ENCODE peak calls at places on chromosomes 11 and 22, in ten cellular contexts. J is neural progenitor cell, Q is suprapubic skin, B is left ventricle myocardium inferior, E is mammary epithelial cell, G is AG04449, I is left lung, D is GM06990, Y is A673, N is PC-3. X is an unnamed sample.
A peak's percentile ranks its signal among the peaks of the same experiment; 100 is the strongest.

GRCh38 chr22:37701121-37701786 is 4.4 kb downstream of the TRIOBP start:
- DNase-seq in I (no peak), G (no peak), E (no peak), N (peak; percentile 18), Q (no peak), B (no peak), D (no peak), J (no peak), Y (no peak), X (no peak)

GRCh38 chr11:68212421-68213134 is 518 bp downstream of the KMT5B start:
- DNase-seq in D (peak; percentile 81), G (no peak), Y (peak; percentile 89), I (peak; percentile 88), Q (peak; percentile 89), N (peak; percentile 80), E (peak; percentile 69), B (peak; percentile 72), J (peak; percentile 94), X (peak; percentile 87)

GRCh38 chr11:110582728-110583432 is 129.4 kb downstream of the ARHGAP20 start:
- DNase-seq in B (no peak), N (no peak), I (no peak), Q (no peak), D (no peak), E (peak; percentile 3), Y (no peak), G (no peak), J (no peak), X (no peak)

GRCh38 chr22:49887074-49887471 is 31.2 kb downstream of the ALG12 start:
- DNase-seq in Y (no peak), D (no peak), J (no peak), N (no peak), B (no peak), E (no peak), Q (no peak), G (no peak), I (no peak), X (no peak)

GRCh38 chr22:48949375-48950149 is 878.1 kb downstream of the BRD1 start:
- DNase-seq in J (no peak), I (no peak), B (no peak), Q (peak; percentile 77), N (no peak), E (no peak), G (no peak), D (no peak), Y (no peak), X (no peak)

GRCh38 chr11:112612283-112612849 is 348.9 kb upstream of the NCAM1 start:
- DNase-seq in G (no peak), I (no peak), B (no peak), J (peak; percentile 65), Y (peak; percentile 57), D (no peak), N (no peak), E (peak; percentile 29), Q (no peak), X (no peak)

GRCh38 chr22:50544078-50544745 is 1.5 kb upstream of the KLHDC7B start:
- DNase-seq in J (peak; percentile 93), D (peak; percentile 89), Y (peak; percentile 83), E (no peak), N (no peak), G (no peak), Q (peak; percentile 87), B (peak; percentile 80), I (peak; percentile 98), X (peak; percentile 78)

GRCh38 chr11:33375688-33376311 is 118.6 kb downstream of the HIPK3 start:
- DNase-seq in J (peak; percentile 75), E (peak; percentile 51), Y (peak; percentile 80), Q (no peak), N (peak; percentile 34), D (peak; percentile 37), B (no peak), I (peak; percentile 55), G (no peak), X (peak; percentile 44)

GRCh38 chr11:117037279-117037951 is 60.8 kb downstream of the SIK3 start:
- DNase-seq in G (no peak), I (no peak), Q (no peak), J (no peak), D (no peak), N (no peak), B (no peak), Y (peak; percentile 69), E (peak; percentile 35), X (no peak)

GRCh38 chr11:108796551-108796950 is 131.7 kb downstream of the DDX10 start:
- DNase-seq in E (no peak), D (no peak), G (no peak), Y (no peak), N (no peak), Q (no peak), I (no peak), J (peak; percentile 6), B (no peak), X (no peak)

GRCh38 chr22:50432131-50432870 is 42.5 kb downstream of the SBF1 start:
- DNase-seq in Q (no peak), J (no peak), B (no peak), I (peak; percentile 71), E (no peak), D (peak; percentile 8), Y (no peak), G (no peak), N (no peak), X (no peak)

GRCh38 chr11:19703211-19703610 is 9.4 kb upstream of the NAV2 start:
- DNase-seq in E (no peak), J (no peak), I (no peak), Q (no peak), B (no peak), N (no peak), Y (no peak), D (no peak), G (no peak), X (no peak)

GRCh38 chr11:3841426-3842304 is 906 bp upstream of the RHOG start:
- DNase-seq in N (peak; percentile 83), B (peak; percentile 87), Q (no peak), I (peak; percentile 97), D (peak; percentile 93), E (no peak), G (no peak), J (peak; percentile 86), Y (peak; percentile 84), X (peak; percentile 87)

GRCh38 chr11:119024430-119025098 is 6.0 kb downstream of the TRAPPC4 start:
- DNase-seq in G (no peak), B (no peak), J (no peak), N (no peak), E (no peak), D (no peak), Y (no peak), Q (no peak), I (no peak), X (no peak)

GRCh38 chr11:13210424-13210823 is 67.2 kb upstream of the BMAL1 start:
- DNase-seq in I (no peak), D (no peak), Q (no peak), E (peak; percentile 63), N (peak; percentile 82), Y (peak; percentile 71), J (peak; percentile 88), G (peak; percentile 34), B (peak; percentile 42), X (no peak)

GRCh38 chr11:105181521-105181920 is 42.0 kb upstream of the CARD18 start:
- DNase-seq in J (no peak), G (peak; percentile 17), N (no peak), Y (no peak), B (no peak), E (no peak), D (no peak), Q (no peak), I (no peak), X (no peak)

GRCh38 chr11:35478411-35479139 is 46.8 kb downstream of the PAMR1 start:
- DNase-seq in D (no peak), J (no peak), I (no peak), Q (no peak), B (no peak), Y (peak; percentile 24), G (no peak), E (no peak), N (no peak), X (no peak)

GRCh38 chr11:124113890-124114289 is 1.4 kb upstream of the VWA5A start:
- DNase-seq in I (no peak), D (no peak), N (no peak), J (no peak), Y (peak; percentile 37), E (peak; percentile 16), Q (no peak), G (no peak), B (no peak), X (no peak)

DNA sequence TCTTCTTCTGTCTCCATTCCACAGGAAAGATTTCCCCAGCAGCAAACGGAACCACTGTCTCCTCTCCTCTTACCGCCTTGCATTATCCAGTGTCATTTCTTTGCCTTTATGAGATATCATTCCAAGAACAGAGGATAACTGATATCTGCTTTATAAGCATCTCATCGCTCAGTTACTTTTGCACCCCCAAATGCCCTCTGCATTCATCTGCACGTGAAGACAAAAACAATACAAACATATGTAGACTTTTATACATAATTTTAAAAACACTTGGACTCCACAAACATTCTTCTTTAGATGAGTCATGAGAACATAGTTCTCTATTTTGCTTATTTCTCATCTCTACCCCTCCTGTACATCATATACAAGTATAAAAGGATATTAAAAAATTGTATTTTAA is 512 bp upstream of the OR51T1 start:
- DNase-seq in G (no peak), E (no peak), B (no peak), Y (no peak), I (no peak), D (no peak), N (no peak), J (no peak), Q (no peak), X (no peak)
- TF ChIP-seq CTCF in G (no peak), E (no peak), B (no peak), Y (no peak), I (no peak), D (no peak), N (no peak), J (no peak), Q (no peak), X (no peak)

GRCh38 chr22:42949159-42949558 is 65.8 kb downstream of the PACSIN2 start:
- DNase-seq in G (no peak), J (no peak), D (no peak), E (peak; percentile 60), I (no peak), B (no peak), N (peak; percentile 51), Q (peak; percentile 62), Y (no peak), X (no peak)
- TF ChIP-seq CTCF in G (no peak), J (no peak), D (no peak), E (no peak), I (no peak), B (no peak), N (no peak), Q (no peak), Y (no peak), X (no peak)

GRCh38 chr11:976431-977160 is 50.9 kb downstream of the AP2A2 start:
- DNase-seq in N (no peak), I (no peak), J (no peak), Q (no peak), Y (no peak), G (no peak), D (no peak), B (no peak), E (peak; percentile 12), X (no peak)
- TF ChIP-seq CTCF in N (no peak), I (no peak), J (no peak), Q (no peak), Y (no peak), G (peak; percentile 49), D (no peak), B (no peak), E (no peak), X (no peak)

DNA sequence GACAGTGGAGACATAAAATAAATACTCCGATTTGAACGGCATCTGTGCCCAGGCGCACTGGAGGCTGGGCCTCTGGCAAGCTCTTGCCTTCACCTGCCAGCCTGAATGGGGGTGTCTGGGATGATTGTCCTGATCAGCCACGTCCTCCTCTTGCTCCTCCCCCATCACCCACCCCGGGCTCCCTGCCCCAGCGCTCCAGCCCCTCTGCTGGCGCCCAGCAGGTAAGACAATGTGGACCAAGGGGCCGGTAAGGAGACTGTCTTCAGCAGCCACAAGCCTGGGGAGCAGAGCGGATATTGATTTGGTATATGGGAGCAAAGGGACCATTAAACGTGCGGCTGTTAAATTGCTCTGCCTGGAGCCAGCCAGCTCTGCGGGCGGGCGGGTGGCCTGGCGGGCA is 24.9 kb downstream of the WNT11 start:
- DNase-seq in G (no peak), D (no peak), B (no peak), Y (no peak), N (no peak), J (no peak), I (no peak), E (no peak), Q (no peak), X (no peak)
- TF ChIP-seq CTCF in G (no peak), D (no peak), B (no peak), Y (no peak), N (no peak), J (no peak), I (no peak), E (no peak), Q (no peak), X (no peak)

X was measured in GM10248.